ENCODE peak calls at places on chromosomes 6 and 20, in five cellular contexts. J is CD4-positive, alpha-beta T cell; X is lung; S is progenitor cell of endocrine pancreas; V is heart right ventricle. Q is an unnamed sample.

GRCh38 chr6:158717341-158718328 is 67.8 kb downstream of the SYTL3 start:
- DNase-seq in J (no peak), X (no peak), S (no peak), V (no peak), Q (no peak)

GRCh38 chr6:154343473-154344308 is 12.9 kb downstream of the IPCEF1 start:
- DNase-seq in J (no peak), X (peak; percentile 76), S (no peak), V (peak; percentile 7), Q (no peak)

GRCh38 chr20:57779401-57780003 is 69.7 kb upstream of the PMEPA1 start:
- DNase-seq in J (no peak), X (no peak), S (no peak), V (no peak), Q (no peak)

GRCh38 chr6:56962451-56962850 is 7.5 kb downstream of the BEND6 start:
- DNase-seq in J (no peak), X (no peak), S (no peak), V (no peak), Q (no peak)

GRCh38 chr6:92826633-92827032 is 592.7 kb downstream of the EPHA7 start:
- DNase-seq in J (no peak), X (no peak), S (no peak), V (no peak), Q (no peak)

GRCh38 chr6:3393796-3394195 is 63.1 kb downstream of the SLC22A23 start:
- DNase-seq in J (no peak), X (no peak), S (no peak), V (no peak), Q (no peak)

GRCh38 chr20:22414354-22414753 is 170.0 kb downstream of the FOXA2 start:
- DNase-seq in J (no peak), X (no peak), S (no peak), V (no peak), Q (no peak)

GRCh38 chr6:27837636-27838512 is 74.3 kb downstream of the OR2B2 start:
- DNase-seq in J (peak; percentile 54), X (peak; percentile 83), S (peak; percentile 75), V (peak; percentile 80), Q (peak; percentile 71)

GRCh38 chr6:165906-166305 is 126.4 kb upstream of the DUSP22 start:
- DNase-seq in J (no peak), X (no peak), S (no peak), V (no peak), Q (no peak)

GRCh38 chr6:41502607-41503434 is 43.4 kb upstream of the FOXP4 start:
- DNase-seq in J (no peak), X (no peak), S (no peak), V (peak; percentile 20), Q (no peak)

GRCh38 chr6:139030539-139030938 is 2.0 kb downstream of the ABRACL start:
- DNase-seq in J (no peak), X (no peak), S (no peak), V (no peak), Q (no peak)

GRCh38 chr6:144415014-144415413 is 129.9 kb downstream of the UTRN start:
- DNase-seq in J (no peak), X (no peak), S (no peak), V (no peak), Q (no peak)

GRCh38 chr6:33830635-33831240 is 26.9 kb upstream of the MLN start:
- DNase-seq in J (no peak), X (no peak), S (no peak), V (no peak), Q (no peak)

DNA sequence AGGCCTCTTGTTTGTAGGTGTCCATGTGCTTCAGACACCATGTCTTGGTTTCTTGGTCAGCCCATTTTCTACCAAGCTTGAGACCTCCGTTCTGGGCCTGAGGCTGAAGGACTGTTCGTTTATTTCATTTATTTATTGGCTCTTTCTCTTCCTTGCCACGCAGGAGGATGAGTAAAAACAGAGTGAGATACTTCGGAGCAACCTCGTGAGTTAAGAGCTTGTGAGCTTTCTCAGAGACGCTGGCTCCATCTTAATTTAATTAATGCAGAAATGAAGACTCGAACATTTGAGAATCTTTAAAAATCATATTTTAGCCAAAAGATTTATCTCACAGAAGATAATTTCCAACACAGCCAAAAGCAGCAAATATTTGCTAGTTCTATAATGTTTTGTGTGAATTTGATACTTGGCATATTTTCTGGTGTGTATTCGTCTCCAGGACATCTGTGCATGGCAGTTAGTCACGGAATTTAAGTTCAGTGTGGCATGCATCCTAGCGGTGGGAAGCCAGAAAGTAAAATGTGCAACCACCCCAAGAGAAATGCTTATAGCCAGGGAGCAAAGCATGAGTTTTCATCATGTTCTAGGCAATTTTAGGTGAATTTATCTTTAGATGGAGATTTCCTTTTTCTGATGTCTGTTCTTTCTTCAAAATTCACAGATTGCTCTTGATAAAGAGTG is 76.0 kb downstream of the THBS2 start:
- DNase-seq in J (no peak), X (no peak), S (no peak), V (no peak), Q (no peak)
- TF ChIP-seq CTCF in J (no peak), X (no peak), S (no peak), V (no peak), Q (no peak)

GRCh38 chr6:15818044-15818443 is 155.2 kb upstream of the DTNBP1 start:
- DNase-seq in J (no peak), X (no peak), S (no peak), V (no peak), Q (no peak)
- TF ChIP-seq CTCF in J (no peak), X (no peak), S (no peak), V (no peak), Q (no peak)

DNA sequence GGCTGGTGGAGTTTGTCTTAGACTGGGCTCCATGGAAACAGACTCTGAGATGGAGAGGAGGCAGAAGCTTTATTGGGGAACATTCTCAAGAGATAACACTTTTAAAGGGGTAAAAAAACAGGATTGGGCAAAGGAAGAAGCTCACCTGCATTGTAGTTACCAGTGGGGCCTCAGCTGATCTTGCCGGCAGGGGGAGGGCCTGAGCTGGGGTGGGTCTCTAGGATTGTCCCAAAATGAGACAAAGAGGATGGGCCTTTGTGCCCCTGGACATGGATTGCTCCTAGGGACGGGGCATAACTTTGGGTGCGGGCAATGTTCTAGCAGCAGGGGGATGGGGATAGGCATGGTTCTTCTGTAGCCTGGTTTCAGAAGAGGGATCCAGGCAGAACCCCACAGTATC is 12.5 kb downstream of the SGK2 start:
- DNase-seq in J (no peak), X (no peak), S (no peak), V (no peak), Q (no peak)
- TF ChIP-seq CTCF in J (no peak), X (no peak), S (no peak), V (no peak), Q (no peak)

GRCh38 chr6:39922821-39923220 is 11.4 kb downstream of the MOCS1 start:
- DNase-seq in J (no peak), X (no peak), S (no peak), V (no peak), Q (no peak)

GRCh38 chr6:39925931-39926290 is 8.4 kb downstream of the MOCS1 start:
- DNase-seq in J (no peak), X (no peak), S (no peak), V (no peak), Q (no peak)

GRCh38 chr6:39923394-39923793 is 10.9 kb downstream of the MOCS1 start:
- DNase-seq in J (no peak), X (peak; percentile 72), S (no peak), V (peak; percentile 65), Q (no peak)

GRCh38 chr6:39925191-39925930 is 8.9 kb downstream of the MOCS1 start:
- DNase-seq in J (no peak), X (no peak), S (no peak), V (no peak), Q (no peak)

GRCh38 chr6:39924283-39924682 is 10.0 kb downstream of the MOCS1 start:
- DNase-seq in J (no peak), X (no peak), S (no peak), V (no peak), Q (no peak)
- TF ChIP-seq CTCF in J (no peak), X (no peak), S (no peak), V (no peak), Q (no peak)

GRCh38 chr6:5121479-5121878 is 36.3 kb downstream of the PPP1R3G start:
- DNase-seq in J (no peak), X (no peak), S (no peak), V (peak; percentile 69), Q (no peak)

GRCh38 chr6:5123296-5124135 is 38.4 kb downstream of the PPP1R3G start:
- DNase-seq in J (no peak), X (no peak), S (no peak), V (no peak), Q (no peak)

GRCh38 chr6:5120011-5120410 is 34.9 kb downstream of the PPP1R3G start:
- DNase-seq in J (no peak), X (no peak), S (no peak), V (no peak), Q (no peak)

GRCh38 chr6:5122504-5123112 is 37.5 kb downstream of the PPP1R3G start:
- DNase-seq in J (no peak), X (no peak), S (no peak), V (no peak), Q (no peak)

DNA sequence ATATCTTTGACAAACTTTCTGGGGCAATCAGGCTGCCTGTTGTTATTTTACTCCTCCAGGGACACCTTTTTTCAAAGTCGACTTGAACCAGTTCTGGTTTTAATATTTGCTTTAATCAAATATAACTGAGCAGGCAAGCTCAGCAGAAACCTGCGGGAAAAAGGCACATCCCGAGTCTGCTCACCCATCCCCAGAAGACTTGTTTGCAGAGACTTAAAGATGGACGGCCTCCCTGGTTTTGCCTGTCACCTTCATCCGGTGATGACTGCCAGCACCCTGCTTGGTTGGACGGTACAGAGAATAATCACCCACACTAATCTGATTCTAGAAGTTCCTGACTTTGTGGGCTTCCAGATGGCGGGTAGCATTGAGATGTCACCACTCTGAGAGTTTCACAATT is 36.8 kb downstream of the PPP1R3G start:
- DNase-seq in J (no peak), X (no peak), S (no peak), V (no peak), Q (no peak)
- TF ChIP-seq CTCF in J (no peak), X (no peak), S (no peak), V (no peak), Q (no peak)

GRCh38 chr20:41507851-41508250 is 110.3 kb downstream of the CHD6 start:
- DNase-seq in J (no peak), X (no peak), S (no peak), V (no peak), Q (no peak)
- TF ChIP-seq CTCF in J (no peak), X (no peak), S (no peak), V (no peak), Q (no peak)